ENCODE peak calls at places on chromosomes 16 and 17, in ten cellular contexts. N is transverse colon, T is suprapubic skin, V is prostate gland, C is A549, S is breast epithelium, Z is stomach, X is body of pancreas, K is IMR-90, B is NB4. U is an unnamed sample.

GRCh38 chr17:14299261-14300093 is 1.4 kb upstream of the HS3ST3B1 start:
- DNase-seq in T (peak), S (no peak), B (peak), N (peak), X (peak), C (peak), V (no peak), Z (peak), K (no peak), U (no peak)

GRCh38 chr16:85916141-85916890 is 17.4 kb downstream of the IRF8 start:
- DNase-seq in S (no peak), Z (peak), B (no peak), C (no peak), X (peak), T (no peak), K (no peak), N (peak), V (no peak), U (no peak)

GRCh38 chr17:67500261-67500660 is 123.2 kb downstream of the PITPNC1 start:
- DNase-seq in X (no peak), C (no peak), B (no peak), S (no peak), T (no peak), Z (no peak), N (no peak), V (no peak), K (peak), U (no peak)

GRCh38 chr17:29572691-29573557 is 4.4 kb downstream of the TP53I13 start:
- DNase-seq in C (no peak), V (no peak), T (peak), S (no peak), X (peak), N (peak), K (peak), Z (peak), B (no peak), U (no peak)

GRCh38 chr16:3171855-3172593 is 16.0 kb upstream of the OR1F1 start:
- DNase-seq in N (no peak), X (no peak), T (no peak), S (no peak), C (peak), B (peak), V (no peak), K (peak), Z (no peak), U (no peak)

GRCh38 chr17:74810699-74811485 is 34.7 kb upstream of the NAT9 start:
- DNase-seq in V (no peak), C (no peak), X (no peak), Z (no peak), T (no peak), N (no peak), K (no peak), B (no peak), S (peak), U (no peak)

GRCh38 chr17:4136373-4136772 is 6.5 kb downstream of the ZZEF1 start:
- DNase-seq in X (peak), B (no peak), S (peak), V (peak), C (no peak), N (peak), K (peak), T (no peak), Z (peak), U (no peak)

GRCh38 chr17:36939059-36939943 is 2.0 kb downstream of the LHX1 start:
- DNase-seq in T (no peak), K (no peak), Z (no peak), V (no peak), B (peak), N (no peak), S (no peak), C (no peak), X (no peak), U (no peak)

GRCh38 chr17:28684963-28685362 is 23.0 kb downstream of the SUPT6H start:
- DNase-seq in Z (no peak), V (peak), C (peak), N (peak), X (peak), B (peak), S (no peak), K (peak), T (peak), U (no peak)

GRCh38 chr17:44794699-44795413 is 35.2 kb downstream of the GJC1 start:
- DNase-seq in K (peak), Z (no peak), V (no peak), C (peak), S (no peak), X (no peak), B (peak), N (no peak), T (no peak), U (no peak)

GRCh38 chr16:80323187-80323807 is 217.5 kb upstream of the DYNLRB2 start:
- DNase-seq in B (no peak), V (no peak), X (no peak), Z (no peak), C (no peak), S (no peak), N (no peak), T (no peak), K (no peak), U (no peak)

GRCh38 chr17:41549596-41550039 is 21.5 kb upstream of the KRT19 start:
- DNase-seq in N (peak), S (no peak), K (peak), X (no peak), C (no peak), Z (no peak), T (no peak), B (no peak), V (no peak), U (no peak)

GRCh38 chr17:47279062-47279801 is 25.6 kb downstream of the ITGB3 start:
- DNase-seq in S (peak), C (no peak), X (peak), B (peak), V (no peak), Z (peak), T (peak), K (peak), N (peak), U (no peak)

GRCh38 chr17:61408151-61409041 is 8.8 kb downstream of the TBX2 start:
- DNase-seq in V (no peak), N (no peak), T (peak), B (no peak), X (no peak), K (peak), S (no peak), Z (no peak), C (no peak), U (no peak)

GRCh38 chr17:38330941-38331411 is 12.8 kb downstream of the GPR179 start:
- DNase-seq in X (no peak), V (no peak), B (no peak), T (no peak), K (no peak), Z (peak), C (no peak), N (no peak), S (no peak), U (no peak)

GRCh38 chr17:79391376-79391775 is 219.5 kb downstream of the RBFOX3 start:
- DNase-seq in N (no peak), T (no peak), Z (no peak), C (no peak), V (no peak), B (no peak), K (no peak), X (no peak), S (no peak), U (no peak)

GRCh38 chr17:80104321-80104955 is 3.1 kb downstream of the GAA start:
- DNase-seq in X (peak), N (no peak), Z (no peak), C (no peak), B (no peak), S (no peak), V (no peak), T (no peak), K (no peak), U (no peak)

GRCh38 chr16:2295056-2295798 is 27.3 kb upstream of the RNPS1 start:
- DNase-seq in K (no peak), T (no peak), Z (no peak), X (no peak), C (no peak), N (no peak), B (peak), S (no peak), V (no peak), U (no peak)

GRCh38 chr17:37031493-37032083 is 82.8 kb downstream of the AATF start:
- DNase-seq in B (no peak), S (no peak), T (no peak), N (no peak), V (no peak), C (no peak), K (no peak), Z (no peak), X (no peak), U (no peak)

GRCh38 chr16:50642349-50642748 is 38.8 kb downstream of the SNX20 start:
- DNase-seq in S (no peak), T (no peak), Z (no peak), V (no peak), N (no peak), B (no peak), K (no peak), X (no peak), C (no peak), U (no peak)

GRCh38 chr17:56786989-56787482 is 46.7 kb downstream of the C17orf67 start:
- DNase-seq in N (peak), V (peak), S (peak), B (peak), Z (no peak), K (peak), C (peak), X (no peak), T (no peak), U (no peak)

GRCh38 chr17:63633742-63634141 is 11.5 kb downstream of the MAP3K3 start:
- DNase-seq in T (no peak), K (no peak), Z (no peak), V (no peak), N (no peak), C (no peak), B (no peak), S (no peak), X (no peak), U (no peak)

GRCh38 chr17:63634816-63635215 is 12.6 kb downstream of the MAP3K3 start:
- DNase-seq in V (no peak), X (no peak), C (no peak), S (no peak), B (no peak), T (no peak), N (no peak), Z (no peak), K (no peak), U (no peak)

GRCh38 chr17:63635313-63635712 is 13.1 kb downstream of the MAP3K3 start:
- DNase-seq in S (no peak), X (no peak), V (no peak), T (no peak), C (no peak), K (no peak), Z (no peak), B (no peak), N (no peak), U (no peak)

GRCh38 chr17:63634163-63634562 is 11.9 kb downstream of the MAP3K3 start:
- DNase-seq in T (no peak), Z (no peak), B (peak), C (no peak), S (no peak), V (no peak), X (no peak), N (no peak), K (peak), U (no peak)

GRCh38 chr17:63635787-63636186 is 13.6 kb downstream of the MAP3K3 start:
- DNase-seq in S (no peak), X (peak), N (no peak), Z (no peak), T (no peak), C (no peak), K (no peak), V (no peak), B (no peak), U (no peak)
- TF ChIP-seq CTCF in S (no peak), X (no peak), N (no peak), Z (no peak), T (no peak), C (no peak), K (no peak), V (no peak), B (no peak), U (no peak)

DNA sequence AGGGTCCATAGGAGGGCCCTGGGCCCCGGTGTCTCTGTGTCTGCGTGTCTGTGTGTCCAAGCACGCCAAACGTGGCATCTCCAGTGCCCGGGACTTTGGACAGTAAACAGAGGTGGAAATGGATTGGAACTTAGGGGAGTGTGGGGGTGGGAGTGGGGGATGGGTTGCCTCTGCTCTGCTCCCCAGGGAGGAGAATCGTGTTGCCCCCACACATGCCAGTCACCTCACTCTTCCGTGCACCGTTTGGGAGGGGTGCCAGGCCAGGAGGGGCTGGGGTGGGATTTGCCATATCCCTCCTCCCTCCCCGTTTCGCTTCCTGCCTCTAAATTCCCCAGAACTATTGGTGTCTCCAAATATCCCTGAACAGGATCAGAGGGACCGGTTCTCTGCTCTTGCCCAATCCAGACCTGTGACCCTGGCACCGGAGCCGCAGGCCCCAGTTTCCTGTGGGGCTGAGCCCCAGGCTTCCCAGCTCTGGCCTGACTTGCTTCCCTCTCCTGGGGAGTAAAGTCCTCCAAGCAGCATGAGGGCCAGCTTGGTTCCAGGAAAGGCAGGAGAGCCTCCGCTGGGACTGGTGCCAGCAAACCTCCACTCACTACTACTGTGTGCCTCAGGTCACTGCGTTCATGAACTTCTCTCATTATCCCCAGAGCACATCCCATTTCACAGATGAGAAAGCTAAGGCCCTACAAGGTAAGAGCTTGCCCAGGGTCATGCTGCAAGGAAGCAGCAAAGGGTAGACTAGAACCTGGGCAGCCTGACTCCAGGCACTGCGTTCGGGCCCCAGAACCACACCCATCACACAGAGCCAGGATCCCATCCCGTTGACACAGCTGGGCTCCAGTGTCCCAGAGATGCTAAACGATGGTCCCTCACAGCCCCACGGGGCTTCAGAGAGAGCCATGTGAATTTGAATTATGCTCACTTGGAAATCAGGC is at the start of gene ASGR1:
- DNase-seq in S (no peak), B (no peak), N (no peak), X (no peak), T (no peak), V (no peak), C (no peak), Z (no peak), K (no peak), U (no peak)
- TF ChIP-seq POLR2A in S (no peak), B (no peak), N (no peak), X (no peak), T (no peak), V (no peak), C (no peak), Z (no peak), K (no peak), U (no peak)

DNA sequence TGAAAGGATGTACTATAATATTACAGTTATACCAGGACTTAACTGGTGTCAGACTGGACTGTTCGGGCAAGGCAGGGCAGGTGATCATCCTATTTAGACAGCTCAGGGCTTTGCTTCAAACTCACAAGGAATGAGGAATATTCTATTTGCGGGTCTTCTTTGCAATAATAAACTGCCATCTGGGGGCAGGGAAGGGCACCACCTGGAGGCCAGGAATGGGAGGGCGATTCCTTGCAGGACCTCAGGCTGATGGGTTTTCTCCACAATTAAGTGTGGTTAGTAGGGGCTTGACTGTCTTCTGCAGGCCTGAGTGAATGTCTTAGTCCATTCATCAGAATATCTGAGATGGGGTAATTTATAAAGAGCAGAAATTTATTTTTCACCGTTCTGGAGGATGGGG is 424.1 kb downstream of the CA10 start:
- DNase-seq in X (no peak), S (no peak), B (no peak), V (no peak), K (no peak), C (no peak), T (no peak), Z (no peak), N (no peak), U (no peak)
- TF ChIP-seq CTCF in X (no peak), S (peak), B (no peak), V (no peak), K (no peak), C (no peak), T (no peak), Z (peak), N (peak), U (no peak)

GRCh38 chr16:89312598-89313299 is 95.2 kb downstream of the ZNF778 start:
- DNase-seq in T (no peak), X (no peak), S (no peak), Z (no peak), C (no peak), V (no peak), B (no peak), N (no peak), K (no peak), U (no peak)
- TF ChIP-seq POLR2A in T (no peak), X (no peak), S (no peak), Z (no peak), C (no peak), V (no peak), B (no peak), N (no peak), K (no peak), U (no peak)

DNA sequence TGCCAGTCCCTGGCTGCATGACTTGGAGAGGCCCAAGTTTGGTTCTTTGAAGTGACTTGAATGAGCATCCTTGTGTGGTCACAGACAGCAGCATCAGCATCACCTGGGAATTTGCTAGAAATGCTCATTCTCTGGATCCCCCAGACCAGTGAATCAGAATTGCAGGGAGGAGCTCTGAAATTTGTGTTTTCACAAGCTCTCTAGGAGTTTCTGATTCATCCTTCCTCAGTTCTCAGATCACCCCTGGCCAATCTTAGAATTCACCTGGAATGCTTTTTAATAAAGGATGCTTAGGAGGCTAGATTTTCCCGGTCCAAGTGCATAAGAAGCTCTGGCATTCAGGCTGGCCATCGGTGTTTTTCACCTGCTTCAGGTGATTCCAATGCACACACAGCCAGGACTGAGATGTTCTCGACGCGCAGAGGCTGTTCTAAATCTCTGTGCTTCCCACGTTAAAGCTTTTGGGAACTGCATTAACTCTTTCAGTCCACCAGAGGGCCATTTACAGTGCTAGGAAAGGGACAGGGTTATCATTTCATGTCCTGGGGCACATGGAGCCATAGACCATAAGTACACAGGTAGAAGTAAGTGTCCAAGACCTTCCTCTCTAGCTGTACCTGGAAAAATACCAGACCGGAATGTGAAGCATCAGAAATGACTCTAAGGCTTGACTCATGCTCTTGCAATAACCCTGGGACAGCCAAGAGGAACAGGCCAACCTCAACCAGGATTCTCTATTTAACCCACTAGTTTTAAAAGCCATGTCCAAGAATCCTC is 85.7 kb upstream of the XYLT1 start:
- DNase-seq in T (peak), N (no peak), Z (no peak), V (no peak), S (no peak), B (peak), K (peak), C (peak), X (no peak), U (no peak)
- TF ChIP-seq CTCF in T (no peak), N (peak), Z (peak), V (no peak), S (peak), B (peak), K (peak), C (peak), X (no peak), U (peak)

DNA sequence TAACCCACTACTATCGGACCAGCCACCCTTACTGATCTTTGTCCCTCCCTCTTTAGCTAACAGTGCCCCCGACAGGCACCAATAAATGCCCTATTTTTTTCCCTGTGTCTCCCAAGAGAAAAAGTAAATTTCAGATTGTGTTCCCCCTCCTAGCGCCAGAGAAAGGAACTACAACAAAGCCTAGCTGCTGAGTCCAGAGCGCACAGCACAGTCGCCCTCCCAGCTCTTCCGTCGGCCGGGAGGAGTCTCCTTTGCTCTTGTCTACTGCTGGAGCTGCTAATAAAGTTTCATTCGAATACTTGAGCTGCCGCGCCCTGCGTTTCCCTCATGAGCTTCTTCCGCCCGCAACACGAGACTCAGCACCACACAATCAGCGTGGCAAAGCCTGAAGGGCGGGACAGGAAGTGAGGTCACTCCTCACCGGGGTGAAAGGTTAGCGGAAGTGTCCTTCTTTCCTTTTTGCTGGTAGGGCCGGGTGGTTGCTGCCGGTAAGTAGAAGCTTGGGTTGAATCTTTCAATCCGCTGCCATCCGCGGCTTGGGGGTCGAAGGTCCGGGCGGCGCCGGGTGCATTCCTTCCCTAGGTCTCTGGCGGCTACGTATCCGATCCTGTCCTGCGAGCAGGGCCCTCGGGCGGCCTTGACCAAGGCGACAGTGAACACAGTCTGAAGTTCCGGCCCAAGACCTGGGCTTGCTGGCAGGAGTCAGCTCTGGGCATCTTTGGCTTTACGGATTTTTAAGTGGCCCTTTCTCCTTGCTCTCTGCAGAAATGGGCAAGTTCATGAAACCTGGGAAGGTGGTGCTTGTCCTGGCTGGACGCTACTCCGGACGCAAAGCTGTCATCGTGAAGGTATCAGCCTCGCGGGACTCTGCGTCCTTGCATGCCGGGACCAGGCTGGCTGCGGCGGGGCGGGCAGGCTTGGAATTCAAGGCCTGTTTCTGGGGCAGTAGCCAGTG is at the start of gene RPL27:
- DNase-seq in B (peak), C (peak), N (peak), V (peak), K (peak), T (peak), Z (peak), S (peak), X (peak), U (peak)
- TF ChIP-seq POLR2A in B (peak), C (peak), N (peak), V (peak), K (peak), T (peak), Z (peak), S (peak), X (peak), U (peak)

GRCh38 chr16:67397812-67398545 is 4.7 kb upstream of the TPPP3 start:
- DNase-seq in C (no peak), T (no peak), B (no peak), X (no peak), K (no peak), Z (no peak), V (no peak), S (no peak), N (no peak), U (no peak)
- TF ChIP-seq CTCF in C (no peak), T (no peak), B (no peak), X (no peak), K (no peak), Z (no peak), V (no peak), S (no peak), N (no peak), U (no peak)

GRCh38 chr16:8797364-8798173 is at the start of the genes PMM2 and TMEM186:
- DNase-seq in Z (peak), V (peak), C (peak), B (peak), T (peak), K (peak), S (peak), N (peak), X (peak), U (peak)
- TF ChIP-seq POLR2A in Z (no peak), V (peak), C (peak), B (peak), T (peak), K (peak), S (no peak), N (peak), X (peak), U (peak)

U was measured in esophagus squamous epithelium.